ENCODE peak calls at places on chromosomes 5 and 9, in five cellular contexts. One of them, this sample, is unnamed.

GRCh38 chr5:68215888-68216736 is 556 bp downstream of the PIK3R1 start:
- DNase-seq in stomach: peak; percentile 48
- DNase-seq in right cardiac atrium: peak; percentile 83
- DNase-seq in IMR-90: peak; percentile 48
- DNase-seq in endodermal cell: peak; percentile 83
- DNase-seq in this sample: peak; percentile 66

GRCh38 chr5:135466178-135467050 is 14.3 kb upstream of the TIFAB start:
- DNase-seq in IMR-90: peak; percentile 56
- DNase-seq in right cardiac atrium: peak; percentile 90
- DNase-seq in endodermal cell: peak; percentile 95
- DNase-seq in stomach: peak; percentile 80
- DNase-seq in this sample: peak; percentile 41

GRCh38 chr5:6446042-6446441 is 2.6 kb upstream of the UBE2QL1 start:
- DNase-seq in right cardiac atrium: no peak
- DNase-seq in endodermal cell: no peak
- DNase-seq in stomach: no peak
- DNase-seq in IMR-90: no peak
- DNase-seq in this sample: no peak

GRCh38 chr5:171092194-171092593 is 216.9 kb upstream of the TLX3 start:
- DNase-seq in stomach: no peak
- DNase-seq in IMR-90: peak; percentile 68
- DNase-seq in endodermal cell: no peak
- DNase-seq in right cardiac atrium: no peak
- DNase-seq in this sample: no peak

GRCh38 chr5:132388244-132389050 is 18.9 kb downstream of the SLC22A5 start:
- DNase-seq in endodermal cell: peak; percentile 36
- DNase-seq in IMR-90: peak; percentile 73
- DNase-seq in stomach: no peak
- DNase-seq in right cardiac atrium: peak; percentile 69
- DNase-seq in this sample: no peak

GRCh38 chr9:89426389-89426961 is 71.4 kb downstream of the SEMA4D start:
- DNase-seq in stomach: no peak
- DNase-seq in right cardiac atrium: no peak
- DNase-seq in endodermal cell: no peak
- DNase-seq in IMR-90: no peak
- DNase-seq in this sample: no peak

GRCh38 chr5:157475432-157475831 is 15.4 kb downstream of the NIPAL4 start:
- DNase-seq in endodermal cell: no peak
- DNase-seq in right cardiac atrium: no peak
- DNase-seq in stomach: no peak
- DNase-seq in IMR-90: no peak
- DNase-seq in this sample: no peak

GRCh38 chr5:128201065-128201926 is 117.7 kb downstream of the SLC12A2 start:
- DNase-seq in endodermal cell: peak; percentile 98
- DNase-seq in right cardiac atrium: peak; percentile 87
- DNase-seq in stomach: peak; percentile 93
- DNase-seq in IMR-90: peak; percentile 50
- DNase-seq in this sample: peak; percentile 84

GRCh38 chr5:53194086-53194485 is 84.5 kb upstream of the MOCS2 start:
- DNase-seq in stomach: no peak
- DNase-seq in right cardiac atrium: no peak
- DNase-seq in IMR-90: peak; percentile 69
- DNase-seq in endodermal cell: no peak
- DNase-seq in this sample: no peak

GRCh38 chr9:122131401-122131921 is 28.1 kb downstream of the NDUFA8 start:
- DNase-seq in right cardiac atrium: peak; percentile 75
- DNase-seq in endodermal cell: peak; percentile 93
- DNase-seq in stomach: no peak
- DNase-seq in IMR-90: no peak
- DNase-seq in this sample: no peak

GRCh38 chr9:100150209-100150608 is 51.2 kb downstream of the INVS start:
- DNase-seq in stomach: no peak
- DNase-seq in right cardiac atrium: no peak
- DNase-seq in IMR-90: peak; percentile 44
- DNase-seq in endodermal cell: no peak
- DNase-seq in this sample: no peak

GRCh38 chr5:113112435-113112834 is 135.8 kb downstream of the DCP2 start:
- DNase-seq in stomach: no peak
- DNase-seq in right cardiac atrium: no peak
- DNase-seq in IMR-90: peak; percentile 68
- DNase-seq in endodermal cell: no peak
- DNase-seq in this sample: no peak

GRCh38 chr5:10374032-10374431 is 20.5 kb downstream of the MARCHF6 start:
- DNase-seq in endodermal cell: no peak
- DNase-seq in right cardiac atrium: no peak
- DNase-seq in stomach: no peak
- DNase-seq in IMR-90: no peak
- DNase-seq in this sample: no peak

GRCh38 chr5:8474569-8474930 is 605.6 kb downstream of the MTRR start:
- DNase-seq in stomach: no peak
- DNase-seq in right cardiac atrium: no peak
- DNase-seq in IMR-90: no peak
- DNase-seq in endodermal cell: no peak
- DNase-seq in this sample: no peak

GRCh38 chr5:179183481-179183880 is 123.3 kb downstream of the ZNF354C start:
- DNase-seq in stomach: no peak
- DNase-seq in IMR-90: no peak
- DNase-seq in right cardiac atrium: no peak
- DNase-seq in endodermal cell: no peak
- DNase-seq in this sample: no peak

GRCh38 chr9:6827370-6827949 is 69.7 kb downstream of the KDM4C start:
- DNase-seq in stomach: no peak
- DNase-seq in IMR-90: peak; percentile 54
- DNase-seq in endodermal cell: peak; percentile 85
- DNase-seq in right cardiac atrium: no peak
- DNase-seq in this sample: peak; percentile 8

GRCh38 chr5:77791356-77791755 is 15.2 kb upstream of the TBCA start:
- DNase-seq in endodermal cell: no peak
- DNase-seq in right cardiac atrium: no peak
- DNase-seq in stomach: no peak
- DNase-seq in IMR-90: no peak
- DNase-seq in this sample: no peak

GRCh38 chr5:137381546-137381945 is 117.6 kb downstream of the SPOCK1 start:
- DNase-seq in IMR-90: no peak
- DNase-seq in endodermal cell: no peak
- DNase-seq in right cardiac atrium: no peak
- DNase-seq in stomach: no peak
- DNase-seq in this sample: no peak

GRCh38 chr5:90438100-90438499 is 28.5 kb upstream of the CETN3 start:
- DNase-seq in endodermal cell: no peak
- DNase-seq in IMR-90: no peak
- DNase-seq in stomach: no peak
- DNase-seq in right cardiac atrium: no peak
- DNase-seq in this sample: no peak

GRCh38 chr5:68315679-68316271 is 100.2 kb downstream of the PIK3R1 start:
- DNase-seq in IMR-90: no peak
- DNase-seq in stomach: no peak
- DNase-seq in endodermal cell: no peak
- DNase-seq in right cardiac atrium: no peak
- DNase-seq in this sample: peak; percentile 14

GRCh38 chr9:132125944-132126720 is 35.7 kb upstream of the NTNG2 start:
- DNase-seq in IMR-90: no peak
- DNase-seq in stomach: no peak
- DNase-seq in endodermal cell: no peak
- DNase-seq in right cardiac atrium: no peak
- DNase-seq in this sample: no peak

GRCh38 chr5:160260881-160261815 is 31.8 kb downstream of the FABP6 start:
- DNase-seq in endodermal cell: peak; percentile 68
- DNase-seq in IMR-90: peak; percentile 99
- DNase-seq in right cardiac atrium: peak; percentile 69
- DNase-seq in stomach: peak; percentile 74
- DNase-seq in this sample: no peak

GRCh38 chr5:59724482-59725392 is 168.8 kb downstream of the PDE4D start:
- DNase-seq in IMR-90: peak; percentile 36
- DNase-seq in right cardiac atrium: no peak
- DNase-seq in endodermal cell: peak; percentile 80
- DNase-seq in stomach: no peak
- DNase-seq in this sample: no peak

GRCh38 chr9:116437411-116438370 is 249.4 kb upstream of the TRIM32 start:
- DNase-seq in endodermal cell: no peak
- DNase-seq in right cardiac atrium: no peak
- DNase-seq in stomach: no peak
- DNase-seq in IMR-90: no peak
- DNase-seq in this sample: no peak

GRCh38 chr9:3434594-3434993 is 91.2 kb downstream of the RFX3 start:
- DNase-seq in endodermal cell: no peak
- DNase-seq in right cardiac atrium: no peak
- DNase-seq in IMR-90: peak; percentile 82
- DNase-seq in stomach: no peak
- DNase-seq in this sample: no peak

GRCh38 chr5:139075066-139076050 is 122.8 kb downstream of the SIL1 start:
- DNase-seq in IMR-90: no peak
- DNase-seq in stomach: no peak
- DNase-seq in endodermal cell: no peak
- DNase-seq in right cardiac atrium: no peak
- DNase-seq in this sample: no peak

GRCh38 chr9:123407537-123407828 is 51.5 kb downstream of the CRB2 start:
- DNase-seq in right cardiac atrium: no peak
- DNase-seq in stomach: no peak
- DNase-seq in IMR-90: no peak
- DNase-seq in endodermal cell: no peak
- DNase-seq in this sample: no peak

GRCh38 chr5:40572359-40572758 is 107.4 kb upstream of the PTGER4 start:
- DNase-seq in IMR-90: no peak
- DNase-seq in stomach: no peak
- DNase-seq in endodermal cell: no peak
- DNase-seq in right cardiac atrium: no peak
- DNase-seq in this sample: no peak

GRCh38 chr9:20623748-20624124 is 1.4 kb upstream of the MLLT3 start:
- DNase-seq in stomach: no peak
- DNase-seq in endodermal cell: no peak
- DNase-seq in IMR-90: peak; percentile 5
- DNase-seq in right cardiac atrium: no peak
- DNase-seq in this sample: no peak

GRCh38 chr9:20624201-20625002 is 2.1 kb upstream of the MLLT3 start:
- DNase-seq in IMR-90: peak; percentile 79
- DNase-seq in stomach: peak; percentile 63
- DNase-seq in endodermal cell: peak; percentile 77
- DNase-seq in right cardiac atrium: peak; percentile 56
- DNase-seq in this sample: no peak

GRCh38 chr9:20623021-20623747 is 885 bp upstream of the MLLT3 start:
- DNase-seq in endodermal cell: peak; percentile 69
- DNase-seq in IMR-90: peak; percentile 0
- DNase-seq in right cardiac atrium: peak; percentile 69
- DNase-seq in stomach: peak; percentile 46
- DNase-seq in this sample: peak; percentile 58

GRCh38 chr9:20622330-20623020 is at the start of gene MLLT3:
- DNase-seq in endodermal cell: peak; percentile 97
- DNase-seq in IMR-90: peak; percentile 95
- DNase-seq in right cardiac atrium: peak; percentile 99
- DNase-seq in stomach: peak; percentile 97
- DNase-seq in this sample: peak; percentile 97

GRCh38 chr9:20625003-20625349 is 2.7 kb upstream of the MLLT3 start:
- DNase-seq in stomach: no peak
- DNase-seq in IMR-90: no peak
- DNase-seq in endodermal cell: no peak
- DNase-seq in right cardiac atrium: no peak
- DNase-seq in this sample: no peak
- H3K27ac ChIP-seq in stomach: no peak overlapping the region
- H3K27ac ChIP-seq in IMR-90: no peak overlapping the region
- H3K27ac ChIP-seq in endodermal cell: no peak overlapping the region
- H3K27ac ChIP-seq in right cardiac atrium: no peak overlapping the region
- H3K27ac ChIP-seq in this sample: no peak overlapping the region

GRCh38 chr9:120716483-120716882 is 2.2 kb upstream of the MEGF9 start:
- DNase-seq in IMR-90: no peak
- DNase-seq in endodermal cell: no peak
- DNase-seq in right cardiac atrium: no peak
- DNase-seq in stomach: no peak
- DNase-seq in this sample: no peak

GRCh38 chr9:120717194-120717593 is 2.9 kb upstream of the MEGF9 start:
- DNase-seq in right cardiac atrium: no peak
- DNase-seq in stomach: no peak
- DNase-seq in IMR-90: no peak
- DNase-seq in endodermal cell: no peak
- DNase-seq in this sample: no peak

GRCh38 chr9:120714088-120714845 is at the start of gene MEGF9:
- DNase-seq in IMR-90: peak; percentile 97
- DNase-seq in stomach: peak; percentile 98
- DNase-seq in endodermal cell: peak; percentile 99
- DNase-seq in right cardiac atrium: peak; percentile 99
- DNase-seq in this sample: peak; percentile 94

GRCh38 chr9:120714846-120715231 is 569 bp upstream of the MEGF9 start:
- DNase-seq in stomach: no peak
- DNase-seq in endodermal cell: no peak
- DNase-seq in IMR-90: no peak
- DNase-seq in right cardiac atrium: no peak
- DNase-seq in this sample: no peak

DNA sequence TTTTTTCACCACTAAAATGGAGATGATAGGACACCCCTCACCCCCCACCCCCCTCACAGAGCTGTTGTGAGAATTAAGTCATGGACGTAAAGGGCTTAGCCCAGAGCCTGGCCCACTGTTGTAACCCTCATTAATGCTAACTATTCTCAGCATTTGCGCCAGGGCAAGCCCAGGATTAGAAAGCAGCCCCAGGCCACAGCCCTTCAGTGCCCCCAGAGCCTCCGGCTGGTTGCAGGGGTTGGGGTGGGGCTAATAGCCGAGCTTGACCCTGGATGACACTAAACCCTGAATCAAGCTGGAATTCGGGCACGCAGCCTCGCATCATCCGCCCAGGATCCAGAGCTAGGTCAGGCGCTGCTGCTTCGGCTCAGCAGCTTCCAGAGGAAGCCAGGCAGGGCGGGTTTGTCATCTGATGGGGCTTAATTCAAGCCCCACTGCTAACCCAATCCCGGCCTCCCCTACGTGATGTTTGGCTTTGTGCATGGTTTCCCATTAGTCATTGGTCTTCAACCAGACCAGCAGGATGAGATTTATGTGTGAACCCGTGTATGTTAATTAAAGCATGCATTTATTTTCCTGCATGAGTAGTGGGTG is 1.2 kb upstream of the MEGF9 start:
- DNase-seq in endodermal cell: peak; percentile 83
- DNase-seq in IMR-90: peak; percentile 77
- DNase-seq in stomach: no peak
- DNase-seq in right cardiac atrium: peak; percentile 85
- DNase-seq in this sample: no peak
- H3K27ac ChIP-seq in endodermal cell: peak overlapping the region; percentile 99
- H3K27ac ChIP-seq in IMR-90: peak overlapping the region; percentile 84
- H3K27ac ChIP-seq in stomach: peak overlapping the region; percentile 95
- H3K27ac ChIP-seq in right cardiac atrium: no peak overlapping the region
- H3K27ac ChIP-seq in this sample: no peak overlapping the region

GRCh38 chr9:96553070-96553469 is 66.6 kb downstream of the CDC14B start:
- DNase-seq in right cardiac atrium: no peak
- DNase-seq in endodermal cell: no peak
- DNase-seq in IMR-90: peak; percentile 88
- DNase-seq in stomach: no peak
- DNase-seq in this sample: no peak
- H3K27ac ChIP-seq in right cardiac atrium: no peak overlapping the region
- H3K27ac ChIP-seq in endodermal cell: no peak overlapping the region
- H3K27ac ChIP-seq in IMR-90: no peak overlapping the region
- H3K27ac ChIP-seq in stomach: peak overlapping the region; percentile 32
- H3K27ac ChIP-seq in this sample: no peak overlapping the region

DNA sequence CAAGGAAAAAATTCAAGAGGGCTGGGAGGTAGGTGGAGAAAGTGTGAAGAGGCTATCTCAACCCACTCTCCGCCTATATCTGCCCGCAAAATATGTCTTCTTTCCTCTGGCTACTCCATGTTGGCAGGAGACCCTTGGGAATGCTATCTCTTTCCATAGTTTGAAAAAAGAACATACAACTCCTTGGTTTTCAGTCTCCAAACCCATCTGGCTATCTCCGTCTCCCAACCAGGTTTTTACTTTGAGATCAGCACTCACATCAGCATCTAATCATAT is 109.9 kb upstream of the IFNE start:
- DNase-seq in IMR-90: no peak
- DNase-seq in right cardiac atrium: no peak
- DNase-seq in stomach: no peak
- DNase-seq in endodermal cell: no peak
- DNase-seq in this sample: no peak
- H3K27ac ChIP-seq in IMR-90: peak overlapping the region; percentile 77
- H3K27ac ChIP-seq in right cardiac atrium: no peak overlapping the region
- H3K27ac ChIP-seq in stomach: no peak overlapping the region
- H3K27ac ChIP-seq in endodermal cell: no peak overlapping the region
- H3K27ac ChIP-seq in this sample: no peak overlapping the region

This sample was measured in CD4-positive, alpha-beta T cell.